ENCODE peak calls at places on chromosomes 6 and 20, in nine cellular contexts. M is IMR-90, D is D341Med, I is GM04503, K is adrenal gland, A is NCI-H2081, H is NCI-H69, W is iPS-NIHi11, P is MG63. S is an unnamed sample.

GRCh38 chr20:15320941-15321340 is 983.5 kb upstream of the FLRT3 start:
- DNase-seq in W (no peak), A (no peak), P (peak; percentile 1), K (no peak), I (peak; percentile 21), H (no peak), M (no peak), D (no peak), S (no peak)

GRCh38 chr6:75850026-75850385 is 101.0 kb downstream of the MYO6 start:
- DNase-seq in P (no peak), I (no peak), D (no peak), H (no peak), A (no peak), W (no peak), K (no peak), M (no peak), S (no peak)

GRCh38 chr6:154937306-154938244 is 57.5 kb upstream of the TIAM2 start:
- DNase-seq in I (no peak), M (peak; percentile 77), W (peak; percentile 58), K (no peak), A (no peak), P (no peak), H (no peak), D (no peak), S (no peak)

GRCh38 chr6:82270791-82271392 is 23.3 kb upstream of the IBTK start:
- DNase-seq in K (no peak), H (peak; percentile 79), D (peak; percentile 45), A (peak; percentile 47), M (peak; percentile 52), P (no peak), W (peak; percentile 53), I (no peak), S (no peak)

GRCh38 chr6:88910922-88911778 is 52.3 kb downstream of the RNGTT start:
- DNase-seq in W (no peak), P (no peak), D (no peak), M (no peak), K (no peak), I (no peak), H (peak; percentile 27), A (peak; percentile 17), S (no peak)

GRCh38 chr6:3139090-3139903 is 18.0 kb downstream of the TUBB2A start:
- DNase-seq in M (peak; percentile 91), W (no peak), K (peak; percentile 43), H (peak; percentile 94), A (peak; percentile 89), I (no peak), D (no peak), P (peak; percentile 50), S (peak; percentile 77)

GRCh38 chr20:23446505-23446904 is 6.2 kb downstream of the CST11 start:
- DNase-seq in H (peak; percentile 76), A (peak; percentile 51), I (no peak), W (peak; percentile 77), P (no peak), D (peak; percentile 66), M (peak; percentile 21), K (peak; percentile 51), S (peak; percentile 63)

GRCh38 chr6:42047790-42048405 is 2.4 kb upstream of the TAF8 start:
- DNase-seq in K (no peak), D (no peak), W (no peak), M (no peak), A (no peak), I (no peak), P (no peak), H (peak; percentile 61), S (no peak)

GRCh38 chr6:31907158-31907813 is 5.4 kb upstream of the ZBTB12 start:
- DNase-seq in A (no peak), P (no peak), K (no peak), H (no peak), W (no peak), I (peak; percentile 22), D (no peak), M (peak; percentile 85), S (no peak)

GRCh38 chr6:74677463-74677862 is 528.4 kb downstream of the COL12A1 start:
- DNase-seq in W (no peak), M (no peak), K (no peak), A (no peak), I (no peak), P (no peak), D (no peak), H (no peak), S (no peak)

GRCh38 chr6:26333458-26334297 is 31.3 kb upstream of the BTN3A2 start:
- DNase-seq in I (no peak), M (no peak), K (no peak), D (no peak), P (no peak), H (no peak), W (no peak), A (no peak), S (no peak)

GRCh38 chr6:36616888-36617521 is 22.8 kb downstream of the SRSF3 start:
- DNase-seq in H (peak; percentile 97), P (peak; percentile 93), K (peak; percentile 72), A (peak; percentile 74), W (no peak), D (peak; percentile 56), I (no peak), M (no peak), S (peak; percentile 91)

GRCh38 chr20:63454729-63455567 is 17.5 kb downstream of the KCNQ2 start:
- DNase-seq in M (no peak), D (peak; percentile 79), H (peak; percentile 84), W (peak; percentile 58), A (peak; percentile 75), K (no peak), P (no peak), I (no peak), S (no peak)

GRCh38 chr6:105769197-105769596 is 316.9 kb upstream of the PRDM1 start:
- DNase-seq in I (no peak), A (no peak), W (no peak), M (no peak), H (no peak), P (no peak), D (no peak), K (no peak), S (no peak)

GRCh38 chr6:107819976-107820551 is 4.0 kb downstream of the SCML4 start:
- DNase-seq in H (peak; percentile 96), M (peak; percentile 1), W (peak; percentile 45), P (no peak), K (no peak), I (no peak), D (no peak), A (peak; percentile 26), S (peak; percentile 10)

GRCh38 chr6:169167581-169168301 is 85.9 kb downstream of the THBS2 start:
- DNase-seq in K (no peak), D (no peak), I (peak; percentile 80), M (peak; percentile 99), W (no peak), H (no peak), P (peak; percentile 98), A (no peak), S (no peak)

GRCh38 chr6:138087549-138087948 is 19.7 kb downstream of the PERP start:
- DNase-seq in I (no peak), M (no peak), A (peak; percentile 24), W (no peak), H (peak; percentile 98), P (peak; percentile 30), D (no peak), K (no peak), S (no peak)

GRCh38 chr6:50816947-50817637 is 1.6 kb upstream of the TFAP2B start:
- DNase-seq in A (no peak), D (no peak), W (no peak), M (no peak), I (no peak), P (no peak), H (no peak), K (no peak), S (no peak)

GRCh38 chr20:41166201-41167117 is 29.1 kb downstream of the PLCG1 start:
- DNase-seq in P (no peak), H (no peak), I (no peak), A (no peak), K (no peak), M (no peak), D (no peak), W (no peak), S (no peak)

GRCh38 chr20:57329608-57330221 is at the start of gene SPO11:
- DNase-seq in I (no peak), M (no peak), A (no peak), K (no peak), H (peak; percentile 5), P (no peak), D (peak; percentile 68), W (peak; percentile 73), S (peak; percentile 36)

GRCh38 chr6:5941188-5941587 is 65.5 kb downstream of the NRN1 start:
- DNase-seq in H (no peak), I (peak; percentile 26), M (no peak), P (peak; percentile 86), A (no peak), D (no peak), W (no peak), K (no peak), S (no peak)

GRCh38 chr6:37548067-37548674 is 48.5 kb upstream of the CCDC167 start:
- DNase-seq in D (no peak), H (no peak), W (no peak), I (no peak), A (no peak), M (peak; percentile 41), K (no peak), P (peak; percentile 51), S (no peak)

GRCh38 chr6:113642714-113643442 is 214.3 kb upstream of the MARCKS start:
- DNase-seq in H (peak; percentile 94), W (peak; percentile 46), K (no peak), M (peak; percentile 28), A (peak; percentile 56), P (no peak), D (no peak), I (no peak), S (peak; percentile 96)

GRCh38 chr20:23125159-23125558 is 39.0 kb upstream of the CD93 start:
- DNase-seq in P (no peak), H (peak; percentile 89), D (no peak), M (no peak), A (peak; percentile 90), K (no peak), W (no peak), I (no peak), S (no peak)

GRCh38 chr20:59269396-59270025 is 30.9 kb upstream of the EDN3 start:
- DNase-seq in P (no peak), K (no peak), I (no peak), A (no peak), H (peak; percentile 74), W (no peak), D (no peak), M (no peak), S (no peak)

GRCh38 chr6:100228437-100229424 is 234.7 kb upstream of the MCHR2 start:
- DNase-seq in K (peak; percentile 60), P (peak; percentile 92), H (no peak), M (peak; percentile 71), W (peak; percentile 88), I (no peak), D (peak; percentile 30), A (peak; percentile 46), S (peak; percentile 64)

GRCh38 chr6:48757661-48758060 is 646.7 kb upstream of the PTCHD4 start:
- DNase-seq in H (no peak), P (no peak), D (no peak), W (no peak), K (no peak), M (no peak), A (no peak), I (no peak), S (no peak)

GRCh38 chr6:39228992-39229767 is at the start of gene KCNK5:
- DNase-seq in I (no peak), A (peak; percentile 77), H (peak; percentile 69), K (peak; percentile 79), P (peak; percentile 82), D (peak; percentile 86), M (peak; percentile 2), W (peak; percentile 98), S (peak; percentile 86)

GRCh38 chr6:157013649-157014365 is 236.6 kb downstream of the ARID1B start:
- DNase-seq in W (no peak), D (no peak), K (no peak), M (no peak), A (no peak), P (no peak), I (no peak), H (peak; percentile 37), S (no peak)

GRCh38 chr20:61684583-61685235 is 381.0 kb downstream of the TAF4 start:
- DNase-seq in H (peak; percentile 7), I (no peak), W (no peak), P (no peak), D (no peak), A (no peak), K (no peak), M (no peak), S (no peak)

GRCh38 chr6:117818449-117818848 is 88.6 kb upstream of the SLC35F1 start:
- DNase-seq in A (no peak), M (no peak), H (no peak), K (no peak), P (no peak), I (no peak), W (no peak), D (no peak), S (no peak)